ENCODE peak calls at places on chromosomes 1 and 21, in seven cellular contexts. One of them, this sample, is unnamed.
A peak's percentile ranks its signal among the peaks of the same experiment; 100 is the strongest.

GRCh38 chr1:116574581-116575291 is 3.9 kb upstream of the CD58 start:
- DNase-seq in fibroblast of lung: peak; percentile 73
- DNase-seq in heart right ventricle: peak; percentile 53
- DNase-seq in esophagus squamous epithelium: no peak
- DNase-seq in AG10803: peak; percentile 61
- DNase-seq in astrocyte of the spinal cord: peak; percentile 72
- DNase-seq in astrocyte of the cerebellum: peak; percentile 54
- DNase-seq in this sample: no peak

GRCh38 chr1:94599090-94599813 is 57.7 kb upstream of the F3 start:
- DNase-seq in esophagus squamous epithelium: no peak
- DNase-seq in AG10803: peak; percentile 33
- DNase-seq in fibroblast of lung: peak; percentile 43
- DNase-seq in heart right ventricle: peak; percentile 34
- DNase-seq in astrocyte of the cerebellum: no peak
- DNase-seq in astrocyte of the spinal cord: no peak
- DNase-seq in this sample: no peak

GRCh38 chr1:110065841-110066240 is 4.6 kb downstream of the ALX3 start:
- DNase-seq in esophagus squamous epithelium: no peak
- DNase-seq in astrocyte of the spinal cord: no peak
- DNase-seq in astrocyte of the cerebellum: no peak
- DNase-seq in AG10803: no peak
- DNase-seq in heart right ventricle: no peak
- DNase-seq in fibroblast of lung: no peak
- DNase-seq in this sample: no peak

GRCh38 chr1:228378453-228379164 is 28.0 kb downstream of the TRIM11 start:
- DNase-seq in astrocyte of the cerebellum: peak; percentile 34
- DNase-seq in heart right ventricle: peak; percentile 61
- DNase-seq in fibroblast of lung: peak; percentile 89
- DNase-seq in esophagus squamous epithelium: no peak
- DNase-seq in AG10803: peak; percentile 67
- DNase-seq in astrocyte of the spinal cord: peak; percentile 70
- DNase-seq in this sample: no peak

GRCh38 chr1:113256348-113256729 is 134.0 kb upstream of the MAGI3 start:
- DNase-seq in astrocyte of the cerebellum: no peak
- DNase-seq in heart right ventricle: no peak
- DNase-seq in astrocyte of the spinal cord: no peak
- DNase-seq in fibroblast of lung: no peak
- DNase-seq in esophagus squamous epithelium: no peak
- DNase-seq in AG10803: no peak
- DNase-seq in this sample: no peak

GRCh38 chr21:39518055-39518844 is 66.5 kb downstream of the SH3BGR start:
- DNase-seq in fibroblast of lung: peak; percentile 52
- DNase-seq in heart right ventricle: peak; percentile 34
- DNase-seq in astrocyte of the spinal cord: peak; percentile 53
- DNase-seq in AG10803: peak; percentile 32
- DNase-seq in astrocyte of the cerebellum: peak; percentile 16
- DNase-seq in esophagus squamous epithelium: no peak
- DNase-seq in this sample: no peak

GRCh38 chr1:78831731-78832360 is 174.7 kb downstream of the ADGRL4 start:
- DNase-seq in astrocyte of the cerebellum: peak; percentile 92
- DNase-seq in esophagus squamous epithelium: no peak
- DNase-seq in astrocyte of the spinal cord: peak; percentile 94
- DNase-seq in AG10803: peak; percentile 95
- DNase-seq in fibroblast of lung: peak; percentile 83
- DNase-seq in heart right ventricle: no peak
- DNase-seq in this sample: no peak

GRCh38 chr1:209335090-209335692 is 248.3 kb upstream of the CAMK1G start:
- DNase-seq in esophagus squamous epithelium: no peak
- DNase-seq in astrocyte of the cerebellum: no peak
- DNase-seq in heart right ventricle: no peak
- DNase-seq in astrocyte of the spinal cord: peak; percentile 34
- DNase-seq in AG10803: peak; percentile 25
- DNase-seq in fibroblast of lung: peak; percentile 18
- DNase-seq in this sample: no peak

GRCh38 chr21:44614161-44614631 is 2.3 kb downstream of the KRTAP10-8 start:
- DNase-seq in astrocyte of the spinal cord: no peak
- DNase-seq in esophagus squamous epithelium: no peak
- DNase-seq in fibroblast of lung: no peak
- DNase-seq in heart right ventricle: no peak
- DNase-seq in AG10803: no peak
- DNase-seq in astrocyte of the cerebellum: no peak
- DNase-seq in this sample: no peak

GRCh38 chr1:100736324-100736723 is 16.8 kb downstream of the VCAM1 start:
- DNase-seq in fibroblast of lung: peak; percentile 58
- DNase-seq in astrocyte of the spinal cord: peak; percentile 48
- DNase-seq in esophagus squamous epithelium: no peak
- DNase-seq in astrocyte of the cerebellum: peak; percentile 51
- DNase-seq in AG10803: peak; percentile 29
- DNase-seq in heart right ventricle: no peak
- DNase-seq in this sample: peak; percentile 57

GRCh38 chr1:182381962-182382819 is 9.4 kb downstream of the GLUL start:
- DNase-seq in fibroblast of lung: no peak
- DNase-seq in esophagus squamous epithelium: no peak
- DNase-seq in AG10803: no peak
- DNase-seq in astrocyte of the spinal cord: no peak
- DNase-seq in astrocyte of the cerebellum: no peak
- DNase-seq in heart right ventricle: no peak
- DNase-seq in this sample: no peak

DNA sequence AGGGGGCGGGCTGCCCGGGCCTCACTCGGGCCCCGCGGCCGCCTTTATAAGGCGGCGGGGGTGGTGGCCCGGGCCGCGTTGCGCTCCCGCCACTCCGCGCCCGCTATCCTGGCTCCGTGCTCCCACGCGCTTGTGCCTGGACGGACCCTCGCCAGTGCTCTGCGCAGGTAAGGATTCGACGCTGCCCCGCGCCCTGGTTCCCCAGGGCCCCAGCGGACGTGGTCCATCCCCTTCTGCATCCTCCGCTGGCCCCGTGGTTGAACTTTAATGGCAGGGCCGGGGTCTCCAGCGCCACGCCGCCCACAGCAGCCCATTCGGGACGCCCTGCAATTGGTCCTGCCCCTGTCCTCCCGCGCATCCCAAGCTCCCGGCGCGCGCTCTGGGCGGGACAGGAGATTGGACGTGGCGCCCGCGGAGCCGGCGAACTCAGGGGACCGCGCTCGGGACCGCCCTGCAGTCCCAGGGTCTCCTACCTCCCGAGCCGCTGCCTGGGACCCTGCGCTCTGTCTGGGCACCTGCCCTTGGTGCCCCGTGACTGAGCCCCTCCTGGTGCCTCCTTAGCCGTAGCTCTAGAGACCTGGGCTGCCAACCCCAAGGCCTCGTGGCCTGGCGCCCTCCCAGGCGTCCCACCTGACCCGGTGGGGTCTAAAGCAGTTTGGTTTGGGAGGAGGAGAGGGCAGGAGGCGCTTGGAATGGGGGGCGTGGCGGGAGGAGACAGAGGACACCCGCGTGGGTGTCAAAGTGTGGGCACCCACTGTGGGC is at the start of gene ALPL:
- DNase-seq in astrocyte of the cerebellum: no peak
- DNase-seq in fibroblast of lung: no peak
- DNase-seq in AG10803: no peak
- DNase-seq in astrocyte of the spinal cord: no peak
- DNase-seq in heart right ventricle: no peak
- DNase-seq in esophagus squamous epithelium: no peak
- DNase-seq in this sample: no peak
- H3K4me3 ChIP-seq in astrocyte of the cerebellum: peak within 1 kb of the TSS; percentile 35
- H3K4me3 ChIP-seq in fibroblast of lung: no peak within 1 kb of the TSS
- H3K4me3 ChIP-seq in AG10803: peak within 1 kb of the TSS; percentile 17
- H3K4me3 ChIP-seq in astrocyte of the spinal cord: peak within 1 kb of the TSS; percentile 42
- H3K4me3 ChIP-seq in heart right ventricle: peak within 1 kb of the TSS; percentile 29
- H3K4me3 ChIP-seq in esophagus squamous epithelium: peak within 1 kb of the TSS; percentile 58
- H3K4me3 ChIP-seq in this sample: no peak within 1 kb of the TSS

DNA sequence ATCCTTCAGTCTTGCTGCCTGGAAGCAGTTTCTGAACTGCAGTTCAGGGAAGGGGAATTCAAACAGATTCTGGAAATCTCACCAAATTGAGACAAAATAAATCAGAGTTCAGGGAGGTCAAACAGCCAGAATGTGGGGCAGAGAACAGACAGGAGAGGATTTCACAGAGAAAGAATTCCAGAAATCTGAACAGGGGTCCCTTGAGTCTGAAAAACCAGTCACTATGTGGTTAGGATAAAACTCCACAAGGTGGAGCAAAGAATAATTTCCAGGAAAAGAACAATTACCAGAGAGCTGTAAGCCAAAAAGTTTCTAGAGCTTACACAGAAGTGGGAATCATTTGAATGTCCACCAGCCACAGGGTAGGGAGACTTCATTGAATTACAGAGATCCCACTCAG is 84.7 kb downstream of the URB2 start:
- DNase-seq in astrocyte of the cerebellum: peak; percentile 37
- DNase-seq in fibroblast of lung: no peak
- DNase-seq in heart right ventricle: no peak
- DNase-seq in astrocyte of the spinal cord: peak; percentile 34
- DNase-seq in AG10803: peak; percentile 18
- DNase-seq in esophagus squamous epithelium: no peak
- DNase-seq in this sample: no peak
- TF ChIP-seq CTCF in astrocyte of the cerebellum: peak; percentile 9
- TF ChIP-seq CTCF in fibroblast of lung: peak; percentile 4
- TF ChIP-seq CTCF in heart right ventricle: no peak
- TF ChIP-seq CTCF in astrocyte of the spinal cord: peak; percentile 16
- TF ChIP-seq CTCF in AG10803: no peak
- TF ChIP-seq CTCF in esophagus squamous epithelium: no peak
- TF ChIP-seq CTCF in this sample: no peak

DNA sequence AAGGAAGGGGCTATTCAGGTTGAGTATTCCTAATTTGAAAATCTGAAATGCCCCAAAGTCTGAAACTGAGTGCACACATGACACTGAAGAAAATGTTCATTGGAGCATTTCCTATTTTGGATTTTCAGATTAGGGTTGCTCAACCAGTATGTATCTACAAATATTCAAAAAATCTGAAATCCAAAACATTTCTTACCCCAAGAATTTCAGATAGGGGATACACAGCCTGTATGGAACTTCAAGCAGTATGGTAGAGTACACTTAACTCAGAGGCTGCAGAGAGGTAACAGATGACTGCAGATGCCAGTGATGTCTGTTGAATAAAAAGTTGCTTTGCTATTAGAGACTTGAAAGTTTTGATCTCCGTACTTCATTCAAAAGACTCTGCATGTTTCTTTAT is 19.0 kb downstream of the YTHDF2 start:
- DNase-seq in esophagus squamous epithelium: no peak
- DNase-seq in AG10803: peak; percentile 66
- DNase-seq in fibroblast of lung: no peak
- DNase-seq in heart right ventricle: no peak
- DNase-seq in astrocyte of the spinal cord: no peak
- DNase-seq in astrocyte of the cerebellum: no peak
- DNase-seq in this sample: no peak
- H3K4me3 ChIP-seq in esophagus squamous epithelium: no peak overlapping the region
- H3K4me3 ChIP-seq in AG10803: no peak overlapping the region
- H3K4me3 ChIP-seq in fibroblast of lung: no peak overlapping the region
- H3K4me3 ChIP-seq in heart right ventricle: no peak overlapping the region
- H3K4me3 ChIP-seq in astrocyte of the spinal cord: no peak overlapping the region
- H3K4me3 ChIP-seq in astrocyte of the cerebellum: no peak overlapping the region
- H3K4me3 ChIP-seq in this sample: no peak overlapping the region

DNA sequence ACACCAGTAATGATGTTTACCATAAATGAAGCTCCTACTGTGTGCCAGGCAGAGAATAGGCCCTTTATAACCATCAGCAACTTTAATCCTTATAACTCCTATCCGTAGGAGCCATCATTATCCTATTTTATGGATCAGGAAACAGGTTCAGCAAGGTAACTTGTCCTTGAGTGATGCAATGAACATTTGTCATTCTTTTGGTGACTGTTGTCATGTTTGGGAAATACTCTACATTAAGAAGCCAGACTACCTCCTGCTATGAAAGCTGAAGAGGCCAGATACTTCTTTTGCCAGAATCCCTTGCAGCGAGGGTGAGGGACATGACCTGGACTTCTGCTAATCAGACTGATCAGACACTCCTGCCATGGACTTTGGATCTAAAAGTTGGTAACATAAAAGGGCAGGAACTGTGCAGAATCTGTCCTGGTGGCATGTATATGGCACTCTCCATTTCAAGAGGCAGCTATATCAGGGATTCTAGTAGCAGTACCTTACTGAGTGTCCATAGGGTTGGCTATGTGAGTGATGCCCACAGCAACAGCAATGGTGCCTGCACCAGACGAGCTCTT is 33.1 kb upstream of the SRRM1 start:
- DNase-seq in esophagus squamous epithelium: no peak
- DNase-seq in astrocyte of the cerebellum: no peak
- DNase-seq in fibroblast of lung: no peak
- DNase-seq in astrocyte of the spinal cord: no peak
- DNase-seq in AG10803: no peak
- DNase-seq in heart right ventricle: no peak
- DNase-seq in this sample: peak; percentile 3
- TF ChIP-seq CTCF in esophagus squamous epithelium: no peak
- TF ChIP-seq CTCF in astrocyte of the cerebellum: no peak
- TF ChIP-seq CTCF in fibroblast of lung: no peak
- TF ChIP-seq CTCF in astrocyte of the spinal cord: no peak
- TF ChIP-seq CTCF in AG10803: no peak
- TF ChIP-seq CTCF in heart right ventricle: no peak
- TF ChIP-seq CTCF in this sample: no peak

DNA sequence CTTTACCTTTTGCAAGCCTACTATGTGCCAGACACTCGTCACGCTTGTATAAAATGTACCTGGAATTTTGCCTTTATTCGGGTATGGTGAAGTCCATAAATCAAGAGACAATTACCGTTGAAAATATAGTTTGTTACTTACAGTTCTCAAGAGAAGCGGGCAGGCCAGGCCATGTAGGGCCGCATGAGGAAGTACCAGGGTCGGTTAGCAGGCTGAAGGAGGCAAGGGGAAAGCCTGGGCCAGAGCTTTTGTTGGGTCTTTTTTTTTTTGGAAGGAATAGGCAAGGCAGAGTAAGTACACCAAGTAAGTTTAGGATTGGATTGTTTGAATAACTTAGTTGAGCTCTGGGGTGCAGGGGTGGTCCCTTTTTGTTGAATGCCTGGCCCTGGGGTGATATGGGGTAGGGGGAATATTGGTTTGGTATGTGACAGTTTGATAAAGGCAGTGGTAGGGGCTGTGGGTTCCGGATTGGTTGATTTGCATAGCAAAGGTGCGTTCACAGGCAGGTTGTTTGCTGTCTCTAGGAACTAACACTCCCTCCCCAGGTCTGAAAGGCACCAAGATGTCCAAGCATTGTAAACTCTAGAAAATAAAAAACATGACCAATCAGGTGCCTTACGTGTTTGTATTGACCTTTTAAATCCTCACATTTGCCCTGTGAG is 80.7 kb downstream of the KAZN start:
- DNase-seq in heart right ventricle: no peak
- DNase-seq in esophagus squamous epithelium: no peak
- DNase-seq in fibroblast of lung: no peak
- DNase-seq in AG10803: no peak
- DNase-seq in astrocyte of the spinal cord: no peak
- DNase-seq in astrocyte of the cerebellum: no peak
- DNase-seq in this sample: no peak
- H3K4me3 ChIP-seq in heart right ventricle: no peak overlapping the region
- H3K4me3 ChIP-seq in esophagus squamous epithelium: no peak overlapping the region
- H3K4me3 ChIP-seq in fibroblast of lung: no peak overlapping the region
- H3K4me3 ChIP-seq in AG10803: no peak overlapping the region
- H3K4me3 ChIP-seq in astrocyte of the spinal cord: no peak overlapping the region
- H3K4me3 ChIP-seq in astrocyte of the cerebellum: no peak overlapping the region
- H3K4me3 ChIP-seq in this sample: no peak overlapping the region

DNA sequence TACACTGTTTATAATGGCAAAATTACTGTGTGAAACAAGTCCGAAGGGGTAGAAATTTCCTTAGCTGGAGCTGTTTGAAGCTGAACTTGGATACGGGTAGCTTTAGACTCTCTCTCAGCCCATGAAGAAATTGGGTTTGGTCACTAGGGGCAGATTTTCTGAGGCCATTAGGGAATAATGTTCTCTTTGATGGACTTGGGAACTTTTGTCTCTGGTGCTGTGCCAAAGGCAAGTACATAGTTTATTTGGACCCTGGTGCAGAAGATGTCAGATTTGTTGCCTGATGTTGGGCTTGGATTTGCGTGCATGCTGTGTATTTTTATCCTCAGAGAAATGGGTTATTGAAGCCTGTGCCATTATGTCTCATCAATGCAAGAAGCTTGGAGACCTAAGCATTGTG is 109.6 kb downstream of the VPS13D start:
- DNase-seq in heart right ventricle: peak; percentile 61
- DNase-seq in AG10803: no peak
- DNase-seq in astrocyte of the spinal cord: no peak
- DNase-seq in astrocyte of the cerebellum: no peak
- DNase-seq in esophagus squamous epithelium: no peak
- DNase-seq in fibroblast of lung: peak; percentile 11
- DNase-seq in this sample: no peak
- TF ChIP-seq CTCF in heart right ventricle: no peak
- TF ChIP-seq CTCF in AG10803: no peak
- TF ChIP-seq CTCF in astrocyte of the spinal cord: peak; percentile 35
- TF ChIP-seq CTCF in astrocyte of the cerebellum: peak; percentile 26
- TF ChIP-seq CTCF in esophagus squamous epithelium: no peak
- TF ChIP-seq CTCF in fibroblast of lung: peak; percentile 34
- TF ChIP-seq CTCF in this sample: no peak